ENCODE peak calls at places on chromosomes 6 and 20, in ten cellular contexts. H, J, Y, L, M, X, V, F, P and O are unnamed samples.

GRCh38 chr20:46563170-46563847 is 12.9 kb upstream of the OCSTAMP start:
- DNase-seq in L (peak; percentile 74), H (no peak), V (no peak), M (no peak), X (no peak), Y (no peak), F (no peak), P (no peak), J (no peak), O (peak; percentile 12)

GRCh38 chr20:8473459-8473858 is 341.4 kb downstream of the PLCB1 start:
- DNase-seq in X (no peak), M (no peak), H (no peak), P (no peak), V (no peak), F (no peak), J (no peak), L (no peak), Y (no peak), O (no peak)

GRCh38 chr20:8718214-8718613 is 350.7 kb upstream of the PLCB4 start:
- DNase-seq in X (no peak), V (no peak), F (no peak), P (no peak), L (no peak), H (no peak), J (no peak), Y (peak; percentile 11), M (no peak), O (no peak)

GRCh38 chr6:30129818-30130679 is 5.9 kb upstream of the TRIM40 start:
- DNase-seq in P (no peak), M (no peak), X (no peak), H (no peak), Y (no peak), F (no peak), J (no peak), V (no peak), L (no peak), O (no peak)

GRCh38 chr6:7122684-7123083 is 14.9 kb downstream of the RREB1 start:
- DNase-seq in V (no peak), H (no peak), X (no peak), L (no peak), P (no peak), M (no peak), F (no peak), J (no peak), Y (no peak), O (no peak)

GRCh38 chr6:109790131-109790530 is 99.0 kb downstream of the FIG4 start:
- DNase-seq in P (no peak), V (no peak), F (no peak), H (no peak), J (no peak), M (no peak), X (no peak), Y (peak; percentile 45), L (no peak), O (peak; percentile 29)

GRCh38 chr6:104411302-104411701 is 448.4 kb downstream of the HACE1 start:
- DNase-seq in L (no peak), F (no peak), H (no peak), P (no peak), M (no peak), X (no peak), Y (no peak), V (no peak), J (no peak), O (no peak)

GRCh38 chr20:46296526-46297250 is 11.6 kb downstream of the CDH22 start:
- DNase-seq in Y (no peak), J (no peak), V (no peak), H (no peak), X (no peak), M (no peak), F (no peak), L (no peak), P (no peak), O (no peak)

GRCh38 chr6:56400273-56400672 is 152.9 kb upstream of the COL21A1 start:
- DNase-seq in H (no peak), V (no peak), F (no peak), X (no peak), J (no peak), Y (no peak), P (no peak), M (no peak), L (no peak), O (no peak)

GRCh38 chr6:71551798-71552197 is 263.2 kb downstream of the OGFRL1 start:
- DNase-seq in H (no peak), F (no peak), J (no peak), P (no peak), X (no peak), V (no peak), L (no peak), Y (no peak), M (no peak), O (no peak)

GRCh38 chr6:14728396-14729024 is 517.4 kb upstream of the JARID2 start:
- DNase-seq in P (peak; percentile 62), M (no peak), L (no peak), J (no peak), X (no peak), H (no peak), Y (peak; percentile 77), F (no peak), V (peak; percentile 20), O (peak; percentile 82)

GRCh38 chr6:52416629-52417151 is 3.5 kb upstream of the EFHC1 start:
- DNase-seq in J (peak; percentile 53), V (peak; percentile 22), L (no peak), P (no peak), M (peak; percentile 36), Y (peak; percentile 73), X (peak; percentile 59), F (no peak), H (no peak), O (peak; percentile 70)

GRCh38 chr6:111771629-111772028 is 101.6 kb downstream of the FYN start:
- DNase-seq in F (no peak), J (no peak), V (no peak), H (no peak), P (no peak), M (no peak), L (no peak), Y (no peak), X (no peak), O (no peak)

GRCh38 chr6:141808662-141809061 is 324.1 kb upstream of the GJE1 start:
- DNase-seq in L (no peak), Y (no peak), H (no peak), P (no peak), M (no peak), F (no peak), V (no peak), J (no peak), X (no peak), O (no peak)

GRCh38 chr6:70270287-70271005 is 32.4 kb downstream of the COL9A1 start:
- DNase-seq in V (no peak), M (no peak), H (no peak), X (no peak), L (no peak), Y (no peak), P (no peak), J (no peak), F (no peak), O (no peak)

GRCh38 chr6:36546958-36547645 is at the start of gene STK38:
- DNase-seq in J (peak; percentile 98), P (peak; percentile 93), Y (peak; percentile 92), M (peak; percentile 86), H (peak; percentile 95), V (peak; percentile 98), F (peak; percentile 94), L (peak; percentile 94), X (peak; percentile 70), O (peak; percentile 92)

GRCh38 chr6:149781715-149782114 is 32.2 kb downstream of the PCMT1 start:
- DNase-seq in V (no peak), L (no peak), X (no peak), M (no peak), F (no peak), Y (no peak), P (no peak), J (no peak), H (no peak), O (peak; percentile 2)

GRCh38 chr6:96542702-96543101 is 20.2 kb upstream of the FHL5 start:
- DNase-seq in P (no peak), F (no peak), M (no peak), H (no peak), L (no peak), J (no peak), X (no peak), Y (peak; percentile 19), V (no peak), O (peak; percentile 25)